ENCODE peak calls at places on chromosomes 6 and 20, in ten cellular contexts. One of them, this sample, is unnamed.

GRCh38 chr6:121435444-121436069 is at the start of gene GJA1:
- DNase-seq in K562: no peak
- DNase-seq in Panc1: peak
- DNase-seq in breast epithelium: peak
- DNase-seq in esophagus muscularis mucosa: no peak
- DNase-seq in sigmoid colon: no peak
- DNase-seq in GM23338: peak
- DNase-seq in HL-60: no peak
- DNase-seq in HCT116: no peak
- DNase-seq in GM12892: no peak
- DNase-seq in this sample: no peak

GRCh38 chr6:106417572-106418147 is 57.1 kb downstream of the CRYBG1 start:
- DNase-seq in K562: no peak
- DNase-seq in Panc1: no peak
- DNase-seq in breast epithelium: no peak
- DNase-seq in esophagus muscularis mucosa: no peak
- DNase-seq in sigmoid colon: no peak
- DNase-seq in GM23338: no peak
- DNase-seq in HL-60: no peak
- DNase-seq in HCT116: no peak
- DNase-seq in GM12892: no peak
- DNase-seq in this sample: no peak

GRCh38 chr6:142942238-142942637 is 2.7 kb downstream of the HIVEP2 start:
- DNase-seq in K562: no peak
- DNase-seq in Panc1: no peak
- DNase-seq in breast epithelium: no peak
- DNase-seq in esophagus muscularis mucosa: no peak
- DNase-seq in sigmoid colon: no peak
- DNase-seq in GM23338: no peak
- DNase-seq in HL-60: no peak
- DNase-seq in HCT116: no peak
- DNase-seq in GM12892: no peak
- DNase-seq in this sample: no peak

GRCh38 chr20:25397827-25398226 is 7.2 kb upstream of the ABHD12 start:
- DNase-seq in K562: no peak
- DNase-seq in Panc1: no peak
- DNase-seq in breast epithelium: no peak
- DNase-seq in esophagus muscularis mucosa: no peak
- DNase-seq in sigmoid colon: no peak
- DNase-seq in GM23338: no peak
- DNase-seq in HL-60: no peak
- DNase-seq in HCT116: no peak
- DNase-seq in GM12892: no peak
- DNase-seq in this sample: no peak

GRCh38 chr20:10561302-10561701 is 112.5 kb downstream of the JAG1 start:
- DNase-seq in K562: no peak
- DNase-seq in Panc1: no peak
- DNase-seq in breast epithelium: no peak
- DNase-seq in esophagus muscularis mucosa: no peak
- DNase-seq in sigmoid colon: no peak
- DNase-seq in GM23338: no peak
- DNase-seq in HL-60: no peak
- DNase-seq in HCT116: no peak
- DNase-seq in GM12892: no peak
- DNase-seq in this sample: no peak

GRCh38 chr6:138601128-138601527 is 101.8 kb upstream of the NHSL1 start:
- DNase-seq in K562: no peak
- DNase-seq in Panc1: no peak
- DNase-seq in breast epithelium: no peak
- DNase-seq in esophagus muscularis mucosa: no peak
- DNase-seq in sigmoid colon: no peak
- DNase-seq in GM23338: no peak
- DNase-seq in HL-60: no peak
- DNase-seq in HCT116: no peak
- DNase-seq in GM12892: no peak
- DNase-seq in this sample: no peak

GRCh38 chr20:23515250-23515939 is 24.5 kb downstream of the CST8 start:
- DNase-seq in K562: no peak
- DNase-seq in Panc1: no peak
- DNase-seq in breast epithelium: no peak
- DNase-seq in esophagus muscularis mucosa: no peak
- DNase-seq in sigmoid colon: no peak
- DNase-seq in GM23338: peak
- DNase-seq in HL-60: no peak
- DNase-seq in HCT116: no peak
- DNase-seq in GM12892: no peak
- DNase-seq in this sample: no peak

GRCh38 chr20:21569586-21569985 is 55.7 kb upstream of the NKX2-2 start:
- DNase-seq in K562: no peak
- DNase-seq in Panc1: no peak
- DNase-seq in breast epithelium: no peak
- DNase-seq in esophagus muscularis mucosa: no peak
- DNase-seq in sigmoid colon: no peak
- DNase-seq in GM23338: no peak
- DNase-seq in HL-60: no peak
- DNase-seq in HCT116: no peak
- DNase-seq in GM12892: no peak
- DNase-seq in this sample: no peak

GRCh38 chr20:14142171-14142570 is 146.9 kb downstream of the MACROD2 start:
- DNase-seq in K562: no peak
- DNase-seq in Panc1: peak
- DNase-seq in breast epithelium: peak
- DNase-seq in esophagus muscularis mucosa: no peak
- DNase-seq in sigmoid colon: no peak
- DNase-seq in GM23338: peak
- DNase-seq in HL-60: peak
- DNase-seq in HCT116: peak
- DNase-seq in GM12892: no peak
- DNase-seq in this sample: peak

DNA sequence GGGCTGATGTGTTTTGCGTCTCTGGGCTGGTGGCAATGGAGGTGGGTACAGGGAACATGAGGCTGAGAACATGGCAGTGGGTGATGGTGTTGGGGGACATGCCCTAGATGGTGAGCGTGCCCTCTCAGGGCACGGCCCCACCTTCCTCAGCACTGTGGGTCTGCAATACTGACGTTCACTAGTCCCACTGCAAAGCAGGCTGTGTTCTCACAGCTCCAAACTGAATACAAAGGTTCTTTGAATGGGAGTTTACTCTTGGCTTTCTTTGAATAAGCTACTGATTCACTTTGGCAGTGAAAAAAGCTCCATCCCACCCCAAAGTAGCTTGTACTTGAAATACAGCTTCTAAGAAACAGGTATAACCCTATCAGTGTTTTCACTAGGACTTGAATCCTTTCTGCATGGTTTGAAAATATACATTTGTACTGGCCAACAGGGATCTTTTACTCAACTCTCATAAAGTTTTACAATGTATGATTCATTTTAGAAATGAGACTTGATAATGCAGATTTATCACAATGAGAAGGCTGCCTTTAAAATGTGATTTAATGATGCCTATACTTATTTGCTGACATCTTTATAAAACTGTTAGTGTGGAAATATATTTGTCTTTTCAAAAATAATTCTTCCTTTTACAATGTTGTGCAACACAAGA is 400.7 kb downstream of the ZFAND3 start:
- DNase-seq in K562: no peak
- DNase-seq in Panc1: no peak
- DNase-seq in breast epithelium: no peak
- DNase-seq in esophagus muscularis mucosa: no peak
- DNase-seq in sigmoid colon: no peak
- DNase-seq in GM23338: no peak
- DNase-seq in HL-60: no peak
- DNase-seq in HCT116: no peak
- DNase-seq in GM12892: no peak
- DNase-seq in this sample: no peak
- TF ChIP-seq POLR2AphosphoS5 in K562: no peak
- TF ChIP-seq POLR2AphosphoS5 in Panc1: no peak
- TF ChIP-seq POLR2AphosphoS5 in breast epithelium: no peak
- TF ChIP-seq POLR2AphosphoS5 in esophagus muscularis mucosa: no peak
- TF ChIP-seq POLR2AphosphoS5 in sigmoid colon: no peak
- TF ChIP-seq POLR2AphosphoS5 in GM23338: no peak
- TF ChIP-seq POLR2AphosphoS5 in HL-60: no peak
- TF ChIP-seq POLR2AphosphoS5 in HCT116: no peak
- TF ChIP-seq POLR2AphosphoS5 in GM12892: no peak
- TF ChIP-seq POLR2AphosphoS5 in this sample: no peak

GRCh38 chr6:29748391-29749352 is 25.4 kb downstream of the HLA-F start:
- DNase-seq in K562: peak
- DNase-seq in Panc1: no peak
- DNase-seq in breast epithelium: peak
- DNase-seq in esophagus muscularis mucosa: peak
- DNase-seq in sigmoid colon: peak
- DNase-seq in GM23338: peak
- DNase-seq in HL-60: peak
- DNase-seq in HCT116: peak
- DNase-seq in GM12892: peak
- DNase-seq in this sample: no peak
- TF ChIP-seq POLR2AphosphoS5 in K562: no peak
- TF ChIP-seq POLR2AphosphoS5 in Panc1: no peak
- TF ChIP-seq POLR2AphosphoS5 in breast epithelium: no peak
- TF ChIP-seq POLR2AphosphoS5 in esophagus muscularis mucosa: peak
- TF ChIP-seq POLR2AphosphoS5 in sigmoid colon: peak
- TF ChIP-seq POLR2AphosphoS5 in GM23338: peak
- TF ChIP-seq POLR2AphosphoS5 in HL-60: no peak
- TF ChIP-seq POLR2AphosphoS5 in HCT116: peak
- TF ChIP-seq POLR2AphosphoS5 in GM12892: peak
- TF ChIP-seq POLR2AphosphoS5 in this sample: peak

GRCh38 chr6:30184417-30185031 is 21.2 kb downstream of the TRIM15 start:
- DNase-seq in K562: no peak
- DNase-seq in Panc1: no peak
- DNase-seq in breast epithelium: no peak
- DNase-seq in esophagus muscularis mucosa: peak
- DNase-seq in sigmoid colon: no peak
- DNase-seq in GM23338: no peak
- DNase-seq in HL-60: no peak
- DNase-seq in HCT116: no peak
- DNase-seq in GM12892: no peak
- DNase-seq in this sample: no peak
- TF ChIP-seq POLR2AphosphoS5 in K562: no peak
- TF ChIP-seq POLR2AphosphoS5 in Panc1: peak
- TF ChIP-seq POLR2AphosphoS5 in breast epithelium: no peak
- TF ChIP-seq POLR2AphosphoS5 in esophagus muscularis mucosa: no peak
- TF ChIP-seq POLR2AphosphoS5 in sigmoid colon: no peak
- TF ChIP-seq POLR2AphosphoS5 in GM23338: no peak
- TF ChIP-seq POLR2AphosphoS5 in HL-60: peak
- TF ChIP-seq POLR2AphosphoS5 in HCT116: no peak
- TF ChIP-seq POLR2AphosphoS5 in GM12892: peak
- TF ChIP-seq POLR2AphosphoS5 in this sample: peak

GRCh38 chr6:35427851-35428321 is 24.3 kb upstream of the FANCE start:
- DNase-seq in K562: no peak
- DNase-seq in Panc1: no peak
- DNase-seq in breast epithelium: no peak
- DNase-seq in esophagus muscularis mucosa: no peak
- DNase-seq in sigmoid colon: no peak
- DNase-seq in GM23338: peak
- DNase-seq in HL-60: no peak
- DNase-seq in HCT116: no peak
- DNase-seq in GM12892: no peak
- DNase-seq in this sample: no peak

GRCh38 chr6:35427435-35427834 is 24.7 kb upstream of the FANCE start:
- DNase-seq in K562: no peak
- DNase-seq in Panc1: no peak
- DNase-seq in breast epithelium: no peak
- DNase-seq in esophagus muscularis mucosa: no peak
- DNase-seq in sigmoid colon: no peak
- DNase-seq in GM23338: no peak
- DNase-seq in HL-60: no peak
- DNase-seq in HCT116: no peak
- DNase-seq in GM12892: no peak
- DNase-seq in this sample: no peak

GRCh38 chr6:35428421-35429149 is 23.6 kb upstream of the FANCE start:
- DNase-seq in K562: no peak
- DNase-seq in Panc1: no peak
- DNase-seq in breast epithelium: no peak
- DNase-seq in esophagus muscularis mucosa: no peak
- DNase-seq in sigmoid colon: no peak
- DNase-seq in GM23338: no peak
- DNase-seq in HL-60: no peak
- DNase-seq in HCT116: no peak
- DNase-seq in GM12892: no peak
- DNase-seq in this sample: no peak

GRCh38 chr6:35425284-35425683 is 26.9 kb upstream of the FANCE start:
- DNase-seq in K562: no peak
- DNase-seq in Panc1: no peak
- DNase-seq in breast epithelium: no peak
- DNase-seq in esophagus muscularis mucosa: no peak
- DNase-seq in sigmoid colon: no peak
- DNase-seq in GM23338: no peak
- DNase-seq in HL-60: no peak
- DNase-seq in HCT116: no peak
- DNase-seq in GM12892: no peak
- DNase-seq in this sample: no peak

GRCh38 chr6:35426074-35426473 is 26.1 kb upstream of the FANCE start:
- DNase-seq in K562: no peak
- DNase-seq in Panc1: no peak
- DNase-seq in breast epithelium: no peak
- DNase-seq in esophagus muscularis mucosa: no peak
- DNase-seq in sigmoid colon: no peak
- DNase-seq in GM23338: no peak
- DNase-seq in HL-60: peak
- DNase-seq in HCT116: no peak
- DNase-seq in GM12892: no peak
- DNase-seq in this sample: no peak
- TF ChIP-seq POLR2AphosphoS5 in K562: no peak
- TF ChIP-seq POLR2AphosphoS5 in Panc1: no peak
- TF ChIP-seq POLR2AphosphoS5 in breast epithelium: no peak
- TF ChIP-seq POLR2AphosphoS5 in esophagus muscularis mucosa: no peak
- TF ChIP-seq POLR2AphosphoS5 in sigmoid colon: no peak
- TF ChIP-seq POLR2AphosphoS5 in GM23338: no peak
- TF ChIP-seq POLR2AphosphoS5 in HL-60: no peak
- TF ChIP-seq POLR2AphosphoS5 in HCT116: no peak
- TF ChIP-seq POLR2AphosphoS5 in GM12892: no peak
- TF ChIP-seq POLR2AphosphoS5 in this sample: no peak

This sample was measured in GM12878.